ENCODE peak calls at places on chromosomes 1 and 21, in eight cellular contexts. Y, N, W, A, M, J, C and G are unnamed samples.

GRCh38 chr1:11407301-11407994 is 71.5 kb upstream of the DISP3 start:
- DNase-seq in Y (no peak), N (no peak), W (no peak), A (no peak), M (no peak), J (no peak), C (no peak), G (no peak)

GRCh38 chr1:94801919-94802546 is 18.1 kb upstream of the SLC44A3 start:
- DNase-seq in Y (peak), N (no peak), W (peak), A (peak), M (no peak), J (peak), C (peak), G (no peak)

GRCh38 chr1:150410582-150411101 is 46.7 kb downstream of the RPRD2 start:
- DNase-seq in Y (no peak), N (no peak), W (no peak), A (no peak), M (peak), J (no peak), C (no peak), G (no peak)

GRCh38 chr1:39538531-39539251 is 37.9 kb downstream of the PABPC4 start:
- DNase-seq in Y (no peak), N (no peak), W (no peak), A (no peak), M (no peak), J (no peak), C (no peak), G (no peak)

GRCh38 chr1:109846148-109846547 is 64.5 kb upstream of the CSF1 start:
- DNase-seq in Y (no peak), N (no peak), W (no peak), A (no peak), M (no peak), J (no peak), C (no peak), G (peak)

GRCh38 chr1:69794831-69795230 is 227.1 kb downstream of the LRRC7 start:
- DNase-seq in Y (no peak), N (no peak), W (no peak), A (no peak), M (no peak), J (no peak), C (no peak), G (no peak)

GRCh38 chr1:218412181-218412580 is 67.0 kb downstream of the TGFB2 start:
- DNase-seq in Y (no peak), N (no peak), W (no peak), A (no peak), M (peak), J (no peak), C (no peak), G (no peak)

GRCh38 chr1:3368711-3369436 is 85.6 kb upstream of the ARHGEF16 start:
- DNase-seq in Y (no peak), N (no peak), W (no peak), A (peak), M (no peak), J (no peak), C (no peak), G (no peak)

GRCh38 chr1:24386931-24387330 is 26.7 kb downstream of the STPG1 start:
- DNase-seq in Y (no peak), N (no peak), W (no peak), A (no peak), M (no peak), J (no peak), C (no peak), G (no peak)

GRCh38 chr1:198970919-198971318 is 332.1 kb downstream of the PTPRC start:
- DNase-seq in Y (no peak), N (no peak), W (no peak), A (peak), M (no peak), J (no peak), C (no peak), G (no peak)

GRCh38 chr1:43835141-43836021 is 98.2 kb upstream of the ARTN start:
- DNase-seq in Y (no peak), N (no peak), W (no peak), A (peak), M (no peak), J (peak), C (peak), G (peak)

GRCh38 chr1:246111570-246111969 is 395.5 kb downstream of the SMYD3 start:
- DNase-seq in Y (no peak), N (no peak), W (no peak), A (no peak), M (no peak), J (no peak), C (no peak), G (no peak)

GRCh38 chr1:159900086-159900680 is at the start of gene CFAP45:
- DNase-seq in Y (peak), N (no peak), W (peak), A (peak), M (no peak), J (no peak), C (no peak), G (no peak)

GRCh38 chr1:201213926-201214325 is 23.3 kb downstream of the IGFN1 start:
- DNase-seq in Y (no peak), N (no peak), W (no peak), A (no peak), M (peak), J (no peak), C (no peak), G (no peak)

GRCh38 chr1:41810446-41810845 is 108.3 kb downstream of the HIVEP3 start:
- DNase-seq in Y (peak), N (peak), W (no peak), A (peak), M (no peak), J (no peak), C (peak), G (no peak)

GRCh38 chr1:244869364-244869827 is 5.1 kb upstream of the HNRNPU start:
- DNase-seq in Y (no peak), N (no peak), W (no peak), A (no peak), M (no peak), J (no peak), C (no peak), G (no peak)

GRCh38 chr1:158124034-158124433 is 56.7 kb upstream of the CD1D start:
- DNase-seq in Y (no peak), N (no peak), W (no peak), A (no peak), M (no peak), J (no peak), C (no peak), G (peak)

GRCh38 chr1:195697130-195697529 is 911.1 kb downstream of the KCNT2 start:
- DNase-seq in Y (no peak), N (no peak), W (no peak), A (no peak), M (no peak), J (no peak), C (no peak), G (no peak)

GRCh38 chr1:17909634-17910033 is 154.5 kb downstream of the ACTL8 start:
- DNase-seq in Y (peak), N (no peak), W (no peak), A (peak), M (no peak), J (no peak), C (no peak), G (no peak)

GRCh38 chr1:229108598-229109201 is 162.2 kb upstream of the RAB4A start:
- DNase-seq in Y (no peak), N (no peak), W (peak), A (no peak), M (no peak), J (no peak), C (no peak), G (no peak)

GRCh38 chr1:157170677-157171515 is 32.7 kb upstream of the ETV3 start:
- DNase-seq in Y (peak), N (peak), W (no peak), A (no peak), M (peak), J (no peak), C (no peak), G (no peak)

GRCh38 chr1:55073187-55073916 is 34.0 kb downstream of the PCSK9 start:
- DNase-seq in Y (no peak), N (no peak), W (no peak), A (no peak), M (no peak), J (no peak), C (no peak), G (no peak)

GRCh38 chr1:196193891-196194559 is 414.2 kb downstream of the KCNT2 start:
- DNase-seq in Y (no peak), N (no peak), W (no peak), A (no peak), M (no peak), J (no peak), C (no peak), G (no peak)

GRCh38 chr1:52915211-52915854 is 6.2 kb downstream of the ECHDC2 start:
- DNase-seq in Y (no peak), N (no peak), W (no peak), A (no peak), M (no peak), J (no peak), C (no peak), G (no peak)

GRCh38 chr1:7228252-7228961 is 443.2 kb downstream of the CAMTA1 start:
- DNase-seq in Y (no peak), N (no peak), W (no peak), A (no peak), M (no peak), J (no peak), C (no peak), G (no peak)

GRCh38 chr1:26126321-26127084 is 14.9 kb downstream of the PDIK1L start:
- DNase-seq in Y (no peak), N (peak), W (no peak), A (no peak), M (no peak), J (no peak), C (no peak), G (no peak)

GRCh38 chr21:43916691-43917514 is 51.9 kb downstream of the AGPAT3 start:
- DNase-seq in Y (no peak), N (peak), W (no peak), A (no peak), M (no peak), J (no peak), C (no peak), G (no peak)

DNA sequence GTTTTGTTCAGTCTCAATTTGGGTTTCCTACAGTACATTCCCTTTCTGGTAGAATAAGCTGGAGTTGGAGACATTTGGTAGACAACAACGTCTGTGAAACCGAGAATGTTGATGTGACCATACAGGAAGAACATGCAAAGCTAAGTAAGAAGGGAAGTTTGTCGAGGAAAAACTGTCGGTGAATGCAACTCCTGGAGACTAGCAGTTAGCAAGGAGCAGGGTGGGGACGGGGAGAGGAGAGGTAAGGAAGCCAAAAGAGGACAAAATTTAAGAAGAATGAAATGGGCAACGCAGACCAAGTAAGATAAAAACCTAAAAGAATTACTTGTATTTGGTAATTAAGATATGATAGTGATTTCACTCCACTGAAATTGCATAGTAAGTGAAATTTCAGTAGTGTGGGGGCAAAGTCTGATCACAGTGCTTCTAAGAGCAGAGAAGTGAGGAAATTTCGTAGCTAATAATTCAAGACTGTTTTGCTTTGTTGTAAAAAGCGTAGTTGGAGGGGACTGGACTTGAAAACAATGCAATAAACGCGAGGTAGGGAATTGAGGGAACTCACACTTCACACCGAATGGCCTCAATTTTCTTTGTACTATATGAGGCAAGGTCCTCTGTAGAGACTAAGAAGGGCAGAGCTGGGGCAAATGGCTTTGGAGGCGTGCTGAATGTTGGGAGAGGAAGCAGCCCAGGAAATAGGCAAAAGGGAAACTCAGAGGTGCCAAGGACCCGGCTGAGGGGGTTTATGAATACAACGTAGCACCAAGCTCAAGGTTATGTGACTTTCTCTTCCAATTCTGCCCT is 768 bp upstream of the GIPC2 start:
- DNase-seq in Y (no peak), N (no peak), W (no peak), A (no peak), M (no peak), J (no peak), C (no peak), G (no peak)
- H3K4me3 ChIP-seq in Y (no peak), N (no peak), W (no peak), A (peak), M (peak), J (no peak), C (no peak), G (no peak)

GRCh38 chr1:102872097-102872496 is 236.2 kb downstream of the COL11A1 start:
- DNase-seq in Y (no peak), N (no peak), W (no peak), A (no peak), M (no peak), J (no peak), C (no peak), G (no peak)
- TF ChIP-seq CTCF in Y (no peak), N (no peak), W (no peak), A (no peak), M (no peak), J (peak), C (no peak), G (no peak)

GRCh38 chr1:18934205-18935000 is 22.1 kb downstream of the IFFO2 start:
- DNase-seq in Y (no peak), N (no peak), W (peak), A (no peak), M (no peak), J (no peak), C (no peak), G (no peak)

GRCh38 chr1:18931731-18932130 is 24.7 kb downstream of the IFFO2 start:
- DNase-seq in Y (no peak), N (no peak), W (no peak), A (no peak), M (no peak), J (no peak), C (no peak), G (no peak)

GRCh38 chr1:18932879-18933278 is 23.6 kb downstream of the IFFO2 start:
- DNase-seq in Y (no peak), N (no peak), W (no peak), A (no peak), M (no peak), J (no peak), C (no peak), G (no peak)

GRCh38 chr1:18929686-18930085 is 26.8 kb downstream of the IFFO2 start:
- DNase-seq in Y (no peak), N (no peak), W (no peak), A (no peak), M (no peak), J (no peak), C (no peak), G (no peak)

GRCh38 chr1:18932387-18932786 is 24.1 kb downstream of the IFFO2 start:
- DNase-seq in Y (no peak), N (no peak), W (no peak), A (no peak), M (no peak), J (no peak), C (no peak), G (no peak)
- H3K4me3 ChIP-seq in Y (no peak), N (no peak), W (no peak), A (no peak), M (no peak), J (no peak), C (no peak), G (no peak)

GRCh38 chr1:14850563-14850962 is 252.1 kb downstream of the KAZN start:
- DNase-seq in Y (peak), N (no peak), W (no peak), A (no peak), M (no peak), J (no peak), C (no peak), G (no peak)
- TF ChIP-seq CTCF in Y (no peak), N (no peak), W (no peak), A (no peak), M (no peak), J (no peak), C (no peak), G (peak)

GRCh38 chr1:155003766-155004351 is 1.3 kb downstream of the ZBTB7B start:
- DNase-seq in Y (peak), N (no peak), W (peak), A (no peak), M (peak), J (no peak), C (no peak), G (no peak)

GRCh38 chr1:155002479-155003226 is at the start of gene ZBTB7B:
- DNase-seq in Y (peak), N (no peak), W (peak), A (no peak), M (no peak), J (no peak), C (no peak), G (no peak)

GRCh38 chr1:155003227-155003765 is 694 bp downstream of the ZBTB7B start:
- DNase-seq in Y (peak), N (no peak), W (peak), A (no peak), M (no peak), J (no peak), C (no peak), G (no peak)

GRCh38 chr1:155005076-155005971 is 2.7 kb downstream of the ZBTB7B start:
- DNase-seq in Y (no peak), N (no peak), W (peak), A (no peak), M (peak), J (no peak), C (no peak), G (no peak)

DNA sequence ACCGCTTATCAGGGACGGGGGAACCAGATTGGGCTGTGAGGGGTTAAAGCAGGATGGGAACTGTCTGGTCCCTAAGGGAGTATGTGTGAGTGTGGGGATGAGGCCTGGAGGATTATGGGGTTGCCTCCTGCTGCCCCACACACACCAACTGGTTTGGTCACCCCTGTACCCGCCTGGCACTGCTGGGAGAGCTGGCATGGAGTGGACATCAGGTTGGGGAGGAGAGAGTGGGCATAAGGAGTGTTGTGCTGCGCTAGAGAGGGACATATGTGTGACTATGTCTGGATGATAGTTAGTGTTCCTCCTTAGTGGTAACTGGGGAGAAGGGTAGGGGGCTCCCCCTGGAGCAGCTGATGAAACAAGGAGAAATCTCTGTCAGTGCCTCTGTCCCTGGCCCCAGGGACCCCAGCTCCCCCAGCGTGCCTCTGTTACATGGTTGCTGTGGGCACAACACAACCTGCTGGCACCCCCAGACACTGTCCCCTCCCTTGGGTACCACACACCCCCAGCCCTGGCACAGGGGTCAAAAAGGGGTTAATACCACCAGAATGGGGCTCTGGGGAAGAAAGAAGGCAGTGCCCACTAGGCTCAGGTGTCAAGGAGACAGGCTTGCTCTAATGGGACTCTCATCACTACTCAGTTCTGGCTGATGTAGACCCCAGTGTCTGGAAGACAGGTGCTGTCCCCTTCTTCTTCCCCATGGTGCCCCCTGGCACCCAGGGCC is 1.9 kb downstream of the ZBTB7B start:
- DNase-seq in Y (no peak), N (no peak), W (peak), A (no peak), M (no peak), J (no peak), C (no peak), G (no peak)
- H3K4me3 ChIP-seq in Y (peak), N (peak), W (peak), A (peak), M (peak), J (peak), C (peak), G (peak)

GRCh38 chr1:213956295-213956770 is 31.4 kb upstream of the PROX1 start:
- DNase-seq in Y (no peak), N (no peak), W (no peak), A (no peak), M (no peak), J (no peak), C (no peak), G (no peak)

GRCh38 chr1:213958346-213958745 is 29.4 kb upstream of the PROX1 start:
- DNase-seq in Y (no peak), N (no peak), W (no peak), A (no peak), M (no peak), J (no peak), C (no peak), G (no peak)

GRCh38 chr1:213951876-213952275 is 35.9 kb upstream of the PROX1 start:
- DNase-seq in Y (no peak), N (no peak), W (no peak), A (no peak), M (no peak), J (no peak), C (no peak), G (no peak)

GRCh38 chr1:213953816-213954215 is 34.0 kb upstream of the PROX1 start:
- DNase-seq in Y (no peak), N (no peak), W (no peak), A (no peak), M (no peak), J (no peak), C (no peak), G (no peak)
- TF ChIP-seq CTCF in Y (no peak), N (no peak), W (no peak), A (no peak), M (no peak), J (no peak), C (no peak), G (no peak)

GRCh38 chr1:234734864-234735263 is 124.9 kb upstream of the IRF2BP2 start:
- DNase-seq in Y (no peak), N (no peak), W (no peak), A (no peak), M (no peak), J (no peak), C (no peak), G (no peak)
- H3K4me3 ChIP-seq in Y (no peak), N (no peak), W (no peak), A (no peak), M (no peak), J (no peak), C (no peak), G (no peak)